ENCODE peak calls at places on chromosomes 13 and 19, in ten cellular contexts. One of them, this sample, is unnamed.

GRCh38 chr19:38506723-38507550 is 73.4 kb downstream of the RYR1 start:
- DNase-seq in fibroblast of pulmonary artery: peak
- DNase-seq in amygdala: no peak
- DNase-seq in COR-L47: no peak
- DNase-seq in NB4: peak
- DNase-seq in T-helper 2 cell: peak
- DNase-seq in NCI-H1092: no peak
- DNase-seq in NCI-H446 treated with DMSO at 0.1 percent for 48 hours: peak
- DNase-seq in hepatocyte: peak
- DNase-seq in lower lobe of right lung: peak
- DNase-seq in this sample: no peak

GRCh38 chr19:7203317-7203716 is 90.9 kb downstream of the INSR start:
- DNase-seq in fibroblast of pulmonary artery: no peak
- DNase-seq in NCI-H1092: no peak
- DNase-seq in NB4: no peak
- DNase-seq in T-helper 2 cell: no peak
- DNase-seq in amygdala: no peak
- DNase-seq in NCI-H446 treated with DMSO at 0.1 percent for 48 hours: no peak
- DNase-seq in COR-L47: no peak
- DNase-seq in hepatocyte: no peak
- DNase-seq in lower lobe of right lung: no peak
- DNase-seq in this sample: no peak

GRCh38 chr19:38685666-38686529 is 38.4 kb downstream of the ACTN4 start:
- DNase-seq in T-helper 2 cell: no peak
- DNase-seq in amygdala: no peak
- DNase-seq in fibroblast of pulmonary artery: peak
- DNase-seq in NB4: no peak
- DNase-seq in lower lobe of right lung: no peak
- DNase-seq in COR-L47: no peak
- DNase-seq in NCI-H446 treated with DMSO at 0.1 percent for 48 hours: peak
- DNase-seq in NCI-H1092: no peak
- DNase-seq in hepatocyte: peak
- DNase-seq in this sample: peak

GRCh38 chr19:3188627-3189596 is 3.2 kb downstream of the NCLN start:
- DNase-seq in T-helper 2 cell: no peak
- DNase-seq in COR-L47: no peak
- DNase-seq in NCI-H446 treated with DMSO at 0.1 percent for 48 hours: no peak
- DNase-seq in lower lobe of right lung: peak
- DNase-seq in NCI-H1092: no peak
- DNase-seq in amygdala: no peak
- DNase-seq in NB4: peak
- DNase-seq in hepatocyte: no peak
- DNase-seq in fibroblast of pulmonary artery: no peak
- DNase-seq in this sample: no peak

GRCh38 chr13:60066206-60066605 is 97.5 kb downstream of the DIAPH3 start:
- DNase-seq in lower lobe of right lung: no peak
- DNase-seq in COR-L47: no peak
- DNase-seq in NB4: no peak
- DNase-seq in hepatocyte: no peak
- DNase-seq in NCI-H446 treated with DMSO at 0.1 percent for 48 hours: no peak
- DNase-seq in T-helper 2 cell: no peak
- DNase-seq in fibroblast of pulmonary artery: no peak
- DNase-seq in amygdala: no peak
- DNase-seq in NCI-H1092: no peak
- DNase-seq in this sample: no peak

GRCh38 chr19:57103573-57104277 is 16.1 kb upstream of the USP29 start:
- DNase-seq in amygdala: peak
- DNase-seq in NCI-H1092: no peak
- DNase-seq in NCI-H446 treated with DMSO at 0.1 percent for 48 hours: no peak
- DNase-seq in hepatocyte: peak
- DNase-seq in COR-L47: peak
- DNase-seq in T-helper 2 cell: peak
- DNase-seq in NB4: peak
- DNase-seq in lower lobe of right lung: no peak
- DNase-seq in fibroblast of pulmonary artery: peak
- DNase-seq in this sample: peak

GRCh38 chr19:14432817-14433453 is at the start of gene PKN1:
- DNase-seq in NB4: peak
- DNase-seq in fibroblast of pulmonary artery: peak
- DNase-seq in COR-L47: peak
- DNase-seq in NCI-H446 treated with DMSO at 0.1 percent for 48 hours: no peak
- DNase-seq in amygdala: peak
- DNase-seq in NCI-H1092: peak
- DNase-seq in lower lobe of right lung: peak
- DNase-seq in hepatocyte: peak
- DNase-seq in T-helper 2 cell: no peak
- DNase-seq in this sample: peak

GRCh38 chr13:82976499-82976898 is 905.8 kb downstream of the SLITRK1 start:
- DNase-seq in hepatocyte: no peak
- DNase-seq in NCI-H1092: no peak
- DNase-seq in NB4: no peak
- DNase-seq in T-helper 2 cell: no peak
- DNase-seq in COR-L47: no peak
- DNase-seq in NCI-H446 treated with DMSO at 0.1 percent for 48 hours: no peak
- DNase-seq in fibroblast of pulmonary artery: peak
- DNase-seq in lower lobe of right lung: no peak
- DNase-seq in amygdala: no peak
- DNase-seq in this sample: peak

GRCh38 chr13:41708648-41709175 is 251.4 kb downstream of the RGCC start:
- DNase-seq in NCI-H1092: no peak
- DNase-seq in NB4: no peak
- DNase-seq in COR-L47: no peak
- DNase-seq in lower lobe of right lung: no peak
- DNase-seq in hepatocyte: no peak
- DNase-seq in T-helper 2 cell: no peak
- DNase-seq in fibroblast of pulmonary artery: no peak
- DNase-seq in amygdala: no peak
- DNase-seq in NCI-H446 treated with DMSO at 0.1 percent for 48 hours: no peak
- DNase-seq in this sample: no peak

GRCh38 chr19:55251296-55252081 is 7.3 kb downstream of the PPP6R1 start:
- DNase-seq in COR-L47: no peak
- DNase-seq in lower lobe of right lung: no peak
- DNase-seq in hepatocyte: no peak
- DNase-seq in T-helper 2 cell: peak
- DNase-seq in NCI-H1092: no peak
- DNase-seq in fibroblast of pulmonary artery: peak
- DNase-seq in NCI-H446 treated with DMSO at 0.1 percent for 48 hours: no peak
- DNase-seq in NB4: peak
- DNase-seq in amygdala: no peak
- DNase-seq in this sample: no peak

GRCh38 chr13:93547886-93548285 is 321.3 kb downstream of the GPC6 start:
- DNase-seq in NCI-H1092: no peak
- DNase-seq in COR-L47: no peak
- DNase-seq in NCI-H446 treated with DMSO at 0.1 percent for 48 hours: no peak
- DNase-seq in NB4: no peak
- DNase-seq in hepatocyte: no peak
- DNase-seq in T-helper 2 cell: no peak
- DNase-seq in lower lobe of right lung: no peak
- DNase-seq in fibroblast of pulmonary artery: no peak
- DNase-seq in amygdala: no peak
- DNase-seq in this sample: peak

GRCh38 chr19:16136185-16137067 is 7.1 kb upstream of the HSH2D start:
- DNase-seq in NCI-H1092: peak
- DNase-seq in COR-L47: no peak
- DNase-seq in NCI-H446 treated with DMSO at 0.1 percent for 48 hours: no peak
- DNase-seq in T-helper 2 cell: no peak
- DNase-seq in amygdala: no peak
- DNase-seq in lower lobe of right lung: no peak
- DNase-seq in hepatocyte: no peak
- DNase-seq in NB4: no peak
- DNase-seq in fibroblast of pulmonary artery: no peak
- DNase-seq in this sample: no peak

GRCh38 chr19:35055715-35056179 is 14.2 kb downstream of the HPN start:
- DNase-seq in lower lobe of right lung: peak
- DNase-seq in T-helper 2 cell: no peak
- DNase-seq in NCI-H446 treated with DMSO at 0.1 percent for 48 hours: no peak
- DNase-seq in amygdala: no peak
- DNase-seq in hepatocyte: peak
- DNase-seq in fibroblast of pulmonary artery: no peak
- DNase-seq in COR-L47: peak
- DNase-seq in NCI-H1092: no peak
- DNase-seq in NB4: no peak
- DNase-seq in this sample: no peak

GRCh38 chr19:38805180-38805579 is 7.6 kb downstream of the LGALS4 start:
- DNase-seq in fibroblast of pulmonary artery: peak
- DNase-seq in NCI-H1092: no peak
- DNase-seq in hepatocyte: no peak
- DNase-seq in lower lobe of right lung: no peak
- DNase-seq in COR-L47: no peak
- DNase-seq in amygdala: no peak
- DNase-seq in T-helper 2 cell: no peak
- DNase-seq in NCI-H446 treated with DMSO at 0.1 percent for 48 hours: no peak
- DNase-seq in NB4: no peak
- DNase-seq in this sample: no peak

GRCh38 chr19:45030825-45031224 is 8.0 kb upstream of the CLASRP start:
- DNase-seq in lower lobe of right lung: no peak
- DNase-seq in T-helper 2 cell: no peak
- DNase-seq in hepatocyte: no peak
- DNase-seq in amygdala: no peak
- DNase-seq in NCI-H446 treated with DMSO at 0.1 percent for 48 hours: no peak
- DNase-seq in NCI-H1092: no peak
- DNase-seq in fibroblast of pulmonary artery: no peak
- DNase-seq in COR-L47: no peak
- DNase-seq in NB4: no peak
- DNase-seq in this sample: no peak

GRCh38 chr19:17909017-17909732 is 23.6 kb upstream of the CCDC124 start:
- DNase-seq in amygdala: no peak
- DNase-seq in COR-L47: peak
- DNase-seq in NCI-H446 treated with DMSO at 0.1 percent for 48 hours: no peak
- DNase-seq in NCI-H1092: no peak
- DNase-seq in T-helper 2 cell: no peak
- DNase-seq in NB4: no peak
- DNase-seq in fibroblast of pulmonary artery: no peak
- DNase-seq in hepatocyte: no peak
- DNase-seq in lower lobe of right lung: no peak
- DNase-seq in this sample: no peak

GRCh38 chr13:40648841-40649240 is 17.6 kb downstream of the FOXO1 start:
- DNase-seq in lower lobe of right lung: no peak
- DNase-seq in COR-L47: no peak
- DNase-seq in NCI-H446 treated with DMSO at 0.1 percent for 48 hours: no peak
- DNase-seq in NCI-H1092: no peak
- DNase-seq in fibroblast of pulmonary artery: no peak
- DNase-seq in hepatocyte: no peak
- DNase-seq in NB4: no peak
- DNase-seq in T-helper 2 cell: no peak
- DNase-seq in amygdala: no peak
- DNase-seq in this sample: no peak

GRCh38 chr19:47284324-47284899 is 9.7 kb downstream of the INAFM1 start:
- DNase-seq in NB4: peak
- DNase-seq in COR-L47: no peak
- DNase-seq in fibroblast of pulmonary artery: peak
- DNase-seq in NCI-H446 treated with DMSO at 0.1 percent for 48 hours: peak
- DNase-seq in lower lobe of right lung: no peak
- DNase-seq in NCI-H1092: peak
- DNase-seq in amygdala: no peak
- DNase-seq in hepatocyte: peak
- DNase-seq in T-helper 2 cell: no peak
- DNase-seq in this sample: peak

GRCh38 chr19:38288127-38288855 is 15.8 kb upstream of the C19orf33 start:
- DNase-seq in NB4: no peak
- DNase-seq in hepatocyte: no peak
- DNase-seq in NCI-H1092: no peak
- DNase-seq in fibroblast of pulmonary artery: no peak
- DNase-seq in NCI-H446 treated with DMSO at 0.1 percent for 48 hours: no peak
- DNase-seq in amygdala: no peak
- DNase-seq in lower lobe of right lung: no peak
- DNase-seq in T-helper 2 cell: no peak
- DNase-seq in COR-L47: no peak
- DNase-seq in this sample: no peak

GRCh38 chr13:35789335-35790166 is 313.1 kb upstream of the MAB21L1 start:
- DNase-seq in COR-L47: peak
- DNase-seq in hepatocyte: peak
- DNase-seq in NB4: peak
- DNase-seq in T-helper 2 cell: no peak
- DNase-seq in amygdala: no peak
- DNase-seq in fibroblast of pulmonary artery: peak
- DNase-seq in lower lobe of right lung: no peak
- DNase-seq in NCI-H1092: no peak
- DNase-seq in NCI-H446 treated with DMSO at 0.1 percent for 48 hours: peak
- DNase-seq in this sample: peak

GRCh38 chr19:3064011-3064330 is 1.7 kb upstream of the TLE5 start:
- DNase-seq in NCI-H446 treated with DMSO at 0.1 percent for 48 hours: no peak
- DNase-seq in fibroblast of pulmonary artery: no peak
- DNase-seq in NCI-H1092: no peak
- DNase-seq in NB4: no peak
- DNase-seq in hepatocyte: no peak
- DNase-seq in lower lobe of right lung: no peak
- DNase-seq in COR-L47: no peak
- DNase-seq in T-helper 2 cell: no peak
- DNase-seq in amygdala: no peak
- DNase-seq in this sample: no peak

GRCh38 chr19:21612403-21612872 is 107.0 kb downstream of the ZNF429 start:
- DNase-seq in NCI-H446 treated with DMSO at 0.1 percent for 48 hours: no peak
- DNase-seq in amygdala: no peak
- DNase-seq in NB4: no peak
- DNase-seq in hepatocyte: no peak
- DNase-seq in fibroblast of pulmonary artery: no peak
- DNase-seq in NCI-H1092: no peak
- DNase-seq in COR-L47: no peak
- DNase-seq in T-helper 2 cell: no peak
- DNase-seq in lower lobe of right lung: no peak
- DNase-seq in this sample: no peak

GRCh38 chr13:68897331-68897730 is 1210.3 kb upstream of the ATXN8OS start:
- DNase-seq in T-helper 2 cell: no peak
- DNase-seq in COR-L47: peak
- DNase-seq in NCI-H1092: no peak
- DNase-seq in NB4: no peak
- DNase-seq in fibroblast of pulmonary artery: no peak
- DNase-seq in amygdala: no peak
- DNase-seq in hepatocyte: no peak
- DNase-seq in NCI-H446 treated with DMSO at 0.1 percent for 48 hours: no peak
- DNase-seq in lower lobe of right lung: no peak
- DNase-seq in this sample: no peak

GRCh38 chr13:75258159-75258782 is 223.7 kb downstream of the TBC1D4 start:
- DNase-seq in NCI-H1092: peak
- DNase-seq in hepatocyte: peak
- DNase-seq in NB4: peak
- DNase-seq in COR-L47: peak
- DNase-seq in lower lobe of right lung: no peak
- DNase-seq in amygdala: no peak
- DNase-seq in T-helper 2 cell: no peak
- DNase-seq in fibroblast of pulmonary artery: peak
- DNase-seq in NCI-H446 treated with DMSO at 0.1 percent for 48 hours: no peak
- DNase-seq in this sample: peak

GRCh38 chr13:98187155-98187726 is 10.2 kb upstream of the RNF113B start:
- DNase-seq in hepatocyte: no peak
- DNase-seq in lower lobe of right lung: no peak
- DNase-seq in COR-L47: no peak
- DNase-seq in NCI-H446 treated with DMSO at 0.1 percent for 48 hours: no peak
- DNase-seq in NCI-H1092: no peak
- DNase-seq in NB4: no peak
- DNase-seq in amygdala: no peak
- DNase-seq in T-helper 2 cell: no peak
- DNase-seq in fibroblast of pulmonary artery: no peak
- DNase-seq in this sample: no peak

GRCh38 chr19:46198756-46199155 is 30.8 kb upstream of the IGFL1 start:
- DNase-seq in T-helper 2 cell: no peak
- DNase-seq in fibroblast of pulmonary artery: no peak
- DNase-seq in NCI-H446 treated with DMSO at 0.1 percent for 48 hours: no peak
- DNase-seq in lower lobe of right lung: no peak
- DNase-seq in COR-L47: no peak
- DNase-seq in amygdala: no peak
- DNase-seq in hepatocyte: no peak
- DNase-seq in NCI-H1092: no peak
- DNase-seq in NB4: no peak
- DNase-seq in this sample: no peak

GRCh38 chr19:41192574-41193419 is at the start of gene CYP2S1:
- DNase-seq in T-helper 2 cell: no peak
- DNase-seq in fibroblast of pulmonary artery: no peak
- DNase-seq in NCI-H446 treated with DMSO at 0.1 percent for 48 hours: no peak
- DNase-seq in COR-L47: no peak
- DNase-seq in amygdala: no peak
- DNase-seq in hepatocyte: peak
- DNase-seq in NCI-H1092: no peak
- DNase-seq in lower lobe of right lung: peak
- DNase-seq in NB4: no peak
- DNase-seq in this sample: peak

GRCh38 chr19:1512671-1513491 is at the start of gene ADAMTSL5:
- DNase-seq in NCI-H446 treated with DMSO at 0.1 percent for 48 hours: no peak
- DNase-seq in hepatocyte: peak
- DNase-seq in fibroblast of pulmonary artery: peak
- DNase-seq in NCI-H1092: no peak
- DNase-seq in T-helper 2 cell: peak
- DNase-seq in COR-L47: no peak
- DNase-seq in NB4: peak
- DNase-seq in lower lobe of right lung: no peak
- DNase-seq in amygdala: no peak
- DNase-seq in this sample: peak

This sample was measured in fibroblast of lung.